ENCODE peak calls at places on chromosomes 1 and 21, in nine cellular contexts. One of them, this sample, is unnamed.

GRCh38 chr1:230189276-230190183 is 122.5 kb downstream of the GALNT2 start:
- DNase-seq in A549: no peak
- DNase-seq in adrenal gland: no peak
- DNase-seq in K562: no peak
- DNase-seq in lower leg skin: no peak
- DNase-seq in H54: no peak
- DNase-seq in ovary: no peak
- DNase-seq in tibial nerve: no peak
- DNase-seq in stomach: peak; percentile 13
- DNase-seq in this sample: no peak

GRCh38 chr21:36718951-36719501 is 20.1 kb downstream of the SIM2 start:
- DNase-seq in stomach: peak; percentile 84
- DNase-seq in ovary: no peak
- DNase-seq in adrenal gland: no peak
- DNase-seq in K562: no peak
- DNase-seq in A549: no peak
- DNase-seq in tibial nerve: no peak
- DNase-seq in H54: no peak
- DNase-seq in lower leg skin: no peak
- DNase-seq in this sample: peak; percentile 36

GRCh38 chr1:68442822-68443556 is 6.8 kb downstream of the RPE65 start:
- DNase-seq in H54: peak; percentile 15
- DNase-seq in tibial nerve: peak; percentile 64
- DNase-seq in A549: peak; percentile 31
- DNase-seq in adrenal gland: peak; percentile 45
- DNase-seq in K562: peak; percentile 39
- DNase-seq in stomach: peak; percentile 27
- DNase-seq in lower leg skin: peak; percentile 29
- DNase-seq in ovary: peak; percentile 18
- DNase-seq in this sample: peak; percentile 41

GRCh38 chr1:222877854-222878253 is 63.0 kb downstream of the DISP1 start:
- DNase-seq in adrenal gland: no peak
- DNase-seq in ovary: no peak
- DNase-seq in H54: no peak
- DNase-seq in lower leg skin: no peak
- DNase-seq in tibial nerve: no peak
- DNase-seq in A549: no peak
- DNase-seq in K562: peak; percentile 13
- DNase-seq in stomach: no peak
- DNase-seq in this sample: no peak

GRCh38 chr1:193850745-193851144 is 664.3 kb upstream of the B3GALT2 start:
- DNase-seq in H54: no peak
- DNase-seq in K562: no peak
- DNase-seq in stomach: no peak
- DNase-seq in A549: no peak
- DNase-seq in tibial nerve: no peak
- DNase-seq in ovary: no peak
- DNase-seq in lower leg skin: no peak
- DNase-seq in adrenal gland: no peak
- DNase-seq in this sample: no peak

GRCh38 chr1:19620786-19621185 is 23.3 kb upstream of the NBL1 start:
- DNase-seq in K562: no peak
- DNase-seq in adrenal gland: no peak
- DNase-seq in tibial nerve: no peak
- DNase-seq in ovary: no peak
- DNase-seq in H54: no peak
- DNase-seq in lower leg skin: no peak
- DNase-seq in A549: no peak
- DNase-seq in stomach: no peak
- DNase-seq in this sample: no peak

GRCh38 chr1:241641748-241642592 is 1.8 kb upstream of the CHML start:
- DNase-seq in A549: peak; percentile 59
- DNase-seq in adrenal gland: no peak
- DNase-seq in lower leg skin: no peak
- DNase-seq in ovary: no peak
- DNase-seq in tibial nerve: no peak
- DNase-seq in K562: no peak
- DNase-seq in stomach: no peak
- DNase-seq in H54: no peak
- DNase-seq in this sample: no peak

GRCh38 chr1:16163882-16164820 is 8.3 kb upstream of the EPHA2 start:
- DNase-seq in H54: peak; percentile 74
- DNase-seq in stomach: no peak
- DNase-seq in K562: peak; percentile 83
- DNase-seq in adrenal gland: peak; percentile 63
- DNase-seq in lower leg skin: no peak
- DNase-seq in ovary: no peak
- DNase-seq in A549: peak; percentile 80
- DNase-seq in tibial nerve: no peak
- DNase-seq in this sample: no peak

GRCh38 chr1:27572679-27573426 is 31.1 kb downstream of the AHDC1 start:
- DNase-seq in K562: peak; percentile 78
- DNase-seq in A549: no peak
- DNase-seq in adrenal gland: peak; percentile 71
- DNase-seq in ovary: peak; percentile 47
- DNase-seq in stomach: no peak
- DNase-seq in tibial nerve: no peak
- DNase-seq in H54: no peak
- DNase-seq in lower leg skin: no peak
- DNase-seq in this sample: no peak

GRCh38 chr1:41482906-41483895 is 1.3 kb downstream of the EDN2 start:
- DNase-seq in ovary: no peak
- DNase-seq in lower leg skin: no peak
- DNase-seq in H54: no peak
- DNase-seq in A549: no peak
- DNase-seq in K562: no peak
- DNase-seq in adrenal gland: no peak
- DNase-seq in stomach: no peak
- DNase-seq in tibial nerve: no peak
- DNase-seq in this sample: no peak

GRCh38 chr1:94316836-94317789 is 79.7 kb upstream of the ARHGAP29 start:
- DNase-seq in stomach: no peak
- DNase-seq in A549: no peak
- DNase-seq in K562: no peak
- DNase-seq in ovary: no peak
- DNase-seq in tibial nerve: no peak
- DNase-seq in H54: no peak
- DNase-seq in adrenal gland: no peak
- DNase-seq in lower leg skin: no peak
- DNase-seq in this sample: no peak

GRCh38 chr1:94072840-94073516 is 48.0 kb downstream of the ABCA4 start:
- DNase-seq in tibial nerve: no peak
- DNase-seq in adrenal gland: no peak
- DNase-seq in H54: no peak
- DNase-seq in A549: no peak
- DNase-seq in stomach: no peak
- DNase-seq in ovary: no peak
- DNase-seq in lower leg skin: no peak
- DNase-seq in K562: no peak
- DNase-seq in this sample: no peak

GRCh38 chr1:89487972-89488371 is 36.7 kb upstream of the LRRC8B start:
- DNase-seq in A549: no peak
- DNase-seq in adrenal gland: no peak
- DNase-seq in K562: no peak
- DNase-seq in tibial nerve: no peak
- DNase-seq in H54: no peak
- DNase-seq in stomach: no peak
- DNase-seq in ovary: no peak
- DNase-seq in lower leg skin: no peak
- DNase-seq in this sample: no peak

GRCh38 chr1:22529901-22530621 is 33.2 kb upstream of the EPHA8 start:
- DNase-seq in K562: no peak
- DNase-seq in ovary: peak; percentile 86
- DNase-seq in A549: no peak
- DNase-seq in H54: no peak
- DNase-seq in stomach: no peak
- DNase-seq in lower leg skin: no peak
- DNase-seq in tibial nerve: peak; percentile 40
- DNase-seq in adrenal gland: no peak
- DNase-seq in this sample: no peak

GRCh38 chr1:117215019-117215418 is 4.3 kb upstream of the VTCN1 start:
- DNase-seq in tibial nerve: no peak
- DNase-seq in K562: no peak
- DNase-seq in H54: no peak
- DNase-seq in adrenal gland: no peak
- DNase-seq in lower leg skin: no peak
- DNase-seq in stomach: no peak
- DNase-seq in ovary: no peak
- DNase-seq in A549: no peak
- DNase-seq in this sample: no peak

GRCh38 chr1:2205191-2205952 is 10.8 kb upstream of the FAAP20 start:
- DNase-seq in adrenal gland: peak; percentile 98
- DNase-seq in tibial nerve: peak; percentile 96
- DNase-seq in A549: no peak
- DNase-seq in ovary: peak; percentile 98
- DNase-seq in H54: peak; percentile 69
- DNase-seq in stomach: peak; percentile 98
- DNase-seq in K562: no peak
- DNase-seq in lower leg skin: peak; percentile 94
- DNase-seq in this sample: peak; percentile 93
- TF ChIP-seq POLR2A in adrenal gland: peak; percentile 51
- TF ChIP-seq POLR2A in tibial nerve: no peak
- TF ChIP-seq POLR2A in A549: peak; percentile 13
- TF ChIP-seq POLR2A in ovary: peak; percentile 47
- TF ChIP-seq POLR2A in H54: no peak
- TF ChIP-seq POLR2A in stomach: no peak
- TF ChIP-seq POLR2A in K562: peak; percentile 54
- TF ChIP-seq POLR2A in lower leg skin: no peak
- TF ChIP-seq POLR2A in this sample: peak; percentile 18

DNA sequence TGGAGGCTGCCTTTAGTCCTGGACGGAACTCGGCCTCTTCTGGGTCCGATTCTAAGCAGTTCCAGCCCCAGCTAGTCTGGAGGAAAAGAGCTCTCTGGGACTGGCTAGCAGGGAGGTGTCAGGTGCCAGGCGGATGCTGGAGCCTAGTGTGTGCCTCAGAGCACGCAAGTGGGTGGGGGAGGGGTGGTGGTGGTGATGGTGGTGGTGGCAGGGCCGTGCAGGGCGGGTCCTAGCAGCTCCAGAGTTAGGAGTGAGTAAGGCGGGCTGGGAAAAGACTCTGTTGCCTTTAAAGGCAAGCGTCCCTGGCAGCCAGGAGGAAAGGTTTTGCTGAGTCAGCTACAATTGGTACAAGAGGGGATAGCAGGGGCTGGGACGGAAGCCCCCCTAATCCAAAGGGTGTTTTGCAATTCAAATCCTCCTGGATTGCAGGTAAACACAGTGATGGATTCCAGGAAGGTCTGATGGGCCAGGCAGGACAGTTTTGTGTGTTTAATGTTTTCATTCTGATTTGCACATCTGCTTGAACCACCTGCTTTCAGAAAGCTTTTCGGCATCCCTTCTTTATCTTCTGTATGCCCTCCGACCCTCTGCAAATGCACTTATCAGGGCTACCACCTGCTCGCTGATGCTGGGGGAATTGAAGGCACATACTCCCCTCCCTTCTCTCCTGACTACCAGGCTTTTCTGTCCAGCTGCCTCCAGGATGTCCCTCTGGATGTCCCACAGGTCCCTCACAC is 4.1 kb upstream of the SLC2A1 start:
- DNase-seq in A549: peak; percentile 36
- DNase-seq in ovary: no peak
- DNase-seq in lower leg skin: peak; percentile 65
- DNase-seq in stomach: peak; percentile 70
- DNase-seq in K562: peak; percentile 85
- DNase-seq in tibial nerve: no peak
- DNase-seq in H54: no peak
- DNase-seq in adrenal gland: no peak
- DNase-seq in this sample: peak; percentile 96
- TF ChIP-seq POLR2A in A549: no peak
- TF ChIP-seq POLR2A in ovary: no peak
- TF ChIP-seq POLR2A in lower leg skin: no peak
- TF ChIP-seq POLR2A in stomach: no peak
- TF ChIP-seq POLR2A in K562: no peak
- TF ChIP-seq POLR2A in tibial nerve: no peak
- TF ChIP-seq POLR2A in H54: no peak
- TF ChIP-seq POLR2A in adrenal gland: no peak
- TF ChIP-seq POLR2A in this sample: peak; percentile 72

GRCh38 chr1:163608969-163609368 is 287.2 kb downstream of the NUF2 start:
- DNase-seq in lower leg skin: no peak
- DNase-seq in adrenal gland: no peak
- DNase-seq in stomach: no peak
- DNase-seq in tibial nerve: no peak
- DNase-seq in H54: no peak
- DNase-seq in A549: no peak
- DNase-seq in ovary: no peak
- DNase-seq in K562: no peak
- DNase-seq in this sample: no peak
- TF ChIP-seq POLR2A in lower leg skin: no peak
- TF ChIP-seq POLR2A in adrenal gland: no peak
- TF ChIP-seq POLR2A in stomach: no peak
- TF ChIP-seq POLR2A in tibial nerve: no peak
- TF ChIP-seq POLR2A in H54: no peak
- TF ChIP-seq POLR2A in A549: no peak
- TF ChIP-seq POLR2A in ovary: no peak
- TF ChIP-seq POLR2A in K562: no peak
- TF ChIP-seq POLR2A in this sample: no peak

GRCh38 chr1:59296358-59297256 is at the start of gene FGGY:
- DNase-seq in stomach: peak; percentile 96
- DNase-seq in adrenal gland: peak; percentile 98
- DNase-seq in lower leg skin: peak; percentile 97
- DNase-seq in A549: peak; percentile 92
- DNase-seq in tibial nerve: peak; percentile 94
- DNase-seq in K562: peak; percentile 90
- DNase-seq in ovary: peak; percentile 96
- DNase-seq in H54: peak; percentile 90
- DNase-seq in this sample: peak; percentile 88
- TF ChIP-seq POLR2A in stomach: peak; percentile 64
- TF ChIP-seq POLR2A in adrenal gland: peak; percentile 94
- TF ChIP-seq POLR2A in lower leg skin: peak; percentile 61
- TF ChIP-seq POLR2A in A549: peak; percentile 78
- TF ChIP-seq POLR2A in tibial nerve: peak; percentile 87
- TF ChIP-seq POLR2A in K562: peak; percentile 91
- TF ChIP-seq POLR2A in ovary: peak; percentile 90
- TF ChIP-seq POLR2A in H54: peak; percentile 90
- TF ChIP-seq POLR2A in this sample: peak; percentile 75

GRCh38 chr1:2548068-2548589 is 8.0 kb upstream of the TNFRSF14 start:
- DNase-seq in H54: peak; percentile 78
- DNase-seq in K562: peak; percentile 78
- DNase-seq in adrenal gland: peak; percentile 90
- DNase-seq in lower leg skin: peak; percentile 76
- DNase-seq in ovary: peak; percentile 82
- DNase-seq in stomach: peak; percentile 90
- DNase-seq in tibial nerve: peak; percentile 77
- DNase-seq in A549: peak; percentile 78
- DNase-seq in this sample: peak; percentile 80

GRCh38 chr1:2545754-2546514 is 10.2 kb upstream of the TNFRSF14 start:
- DNase-seq in A549: peak; percentile 88
- DNase-seq in adrenal gland: peak; percentile 94
- DNase-seq in stomach: peak; percentile 94
- DNase-seq in ovary: peak; percentile 76
- DNase-seq in lower leg skin: peak; percentile 89
- DNase-seq in H54: peak; percentile 90
- DNase-seq in K562: peak; percentile 98
- DNase-seq in tibial nerve: peak; percentile 78
- DNase-seq in this sample: peak; percentile 92

GRCh38 chr1:2544875-2545638 is 11.1 kb upstream of the TNFRSF14 start:
- DNase-seq in adrenal gland: peak; percentile 57
- DNase-seq in K562: no peak
- DNase-seq in H54: no peak
- DNase-seq in ovary: no peak
- DNase-seq in tibial nerve: no peak
- DNase-seq in stomach: peak; percentile 36
- DNase-seq in lower leg skin: no peak
- DNase-seq in A549: no peak
- DNase-seq in this sample: peak; percentile 57

GRCh38 chr1:2546515-2547209 is 9.5 kb upstream of the TNFRSF14 start:
- DNase-seq in stomach: peak; percentile 89
- DNase-seq in lower leg skin: peak; percentile 90
- DNase-seq in ovary: peak; percentile 65
- DNase-seq in H54: peak; percentile 93
- DNase-seq in tibial nerve: peak; percentile 81
- DNase-seq in K562: peak; percentile 95
- DNase-seq in A549: peak; percentile 90
- DNase-seq in adrenal gland: peak; percentile 87
- DNase-seq in this sample: peak; percentile 84

GRCh38 chr1:2547210-2548067 is 8.7 kb upstream of the TNFRSF14 start:
- DNase-seq in adrenal gland: no peak
- DNase-seq in lower leg skin: no peak
- DNase-seq in stomach: no peak
- DNase-seq in ovary: no peak
- DNase-seq in H54: peak; percentile 52
- DNase-seq in K562: no peak
- DNase-seq in tibial nerve: peak; percentile 30
- DNase-seq in A549: no peak
- DNase-seq in this sample: no peak
- TF ChIP-seq POLR2A in adrenal gland: no peak
- TF ChIP-seq POLR2A in lower leg skin: no peak
- TF ChIP-seq POLR2A in stomach: no peak
- TF ChIP-seq POLR2A in ovary: no peak
- TF ChIP-seq POLR2A in H54: no peak
- TF ChIP-seq POLR2A in K562: peak; percentile 38
- TF ChIP-seq POLR2A in tibial nerve: no peak
- TF ChIP-seq POLR2A in A549: no peak
- TF ChIP-seq POLR2A in this sample: no peak